ENCODE peak calls at places on chromosomes 7 and 10, in four cellular contexts. One of them, this sample, is unnamed.

GRCh38 chr7:78159537-78159936 is 361.0 kb downstream of the PHTF2 start:
- DNase-seq in HFF-Myc: no peak
- DNase-seq in M059J: no peak
- DNase-seq in EL: no peak
- DNase-seq in this sample: no peak

GRCh38 chr10:6023661-6024333 is 38.4 kb downstream of the IL2RA start:
- DNase-seq in EL: peak; percentile 72
- DNase-seq in M059J: peak; percentile 35
- DNase-seq in HFF-Myc: no peak
- DNase-seq in this sample: no peak

GRCh38 chr7:70694357-70694908 is 437.5 kb upstream of the GALNT17 start:
- DNase-seq in EL: peak; percentile 36
- DNase-seq in HFF-Myc: no peak
- DNase-seq in M059J: peak; percentile 48
- DNase-seq in this sample: no peak

GRCh38 chr10:123380491-123381085 is 226.4 kb downstream of the BUB3 start:
- DNase-seq in HFF-Myc: no peak
- DNase-seq in EL: peak; percentile 4
- DNase-seq in M059J: peak; percentile 23
- DNase-seq in this sample: no peak

GRCh38 chr7:16347461-16348192 is 73.7 kb downstream of the CRPPA start:
- DNase-seq in HFF-Myc: no peak
- DNase-seq in EL: peak; percentile 19
- DNase-seq in M059J: peak; percentile 75
- DNase-seq in this sample: no peak

GRCh38 chr10:31721166-31721565 is 207.5 kb downstream of the ARHGAP12 start:
- DNase-seq in EL: no peak
- DNase-seq in HFF-Myc: no peak
- DNase-seq in M059J: no peak
- DNase-seq in this sample: no peak

GRCh38 chr7:6123843-6124242 is 92.7 kb downstream of the ANKRD61 start:
- DNase-seq in EL: no peak
- DNase-seq in M059J: no peak
- DNase-seq in HFF-Myc: no peak
- DNase-seq in this sample: no peak

GRCh38 chr10:34522542-34522941 is 292.6 kb downstream of the PARD3 start:
- DNase-seq in HFF-Myc: no peak
- DNase-seq in EL: peak; percentile 23
- DNase-seq in M059J: no peak
- DNase-seq in this sample: no peak

GRCh38 chr7:85405016-85405415 is 218.2 kb upstream of the SEMA3D start:
- DNase-seq in EL: peak; percentile 10
- DNase-seq in HFF-Myc: peak; percentile 52
- DNase-seq in M059J: no peak
- DNase-seq in this sample: no peak

GRCh38 chr7:152870106-152870693 is 110.6 kb downstream of the ACTR3B start:
- DNase-seq in EL: no peak
- DNase-seq in HFF-Myc: no peak
- DNase-seq in M059J: no peak
- DNase-seq in this sample: no peak

GRCh38 chr7:2266911-2267310 is 24.9 kb downstream of the NUDT1 start:
- DNase-seq in M059J: peak; percentile 94
- DNase-seq in HFF-Myc: no peak
- DNase-seq in EL: peak; percentile 88
- DNase-seq in this sample: peak; percentile 29

GRCh38 chr7:98119257-98119918 is 12.7 kb downstream of the LMTK2 start:
- DNase-seq in HFF-Myc: no peak
- DNase-seq in M059J: peak; percentile 85
- DNase-seq in EL: peak; percentile 80
- DNase-seq in this sample: no peak

GRCh38 chr10:78408671-78409472 is 375.2 kb downstream of the RPS24 start:
- DNase-seq in M059J: peak; percentile 75
- DNase-seq in HFF-Myc: no peak
- DNase-seq in EL: no peak
- DNase-seq in this sample: no peak

GRCh38 chr7:42198296-42198695 is 38.7 kb downstream of the GLI3 start:
- DNase-seq in HFF-Myc: no peak
- DNase-seq in M059J: peak; percentile 84
- DNase-seq in EL: no peak
- DNase-seq in this sample: no peak

GRCh38 chr10:71761105-71761511 is 12.2 kb downstream of the VSIR start:
- DNase-seq in M059J: peak; percentile 63
- DNase-seq in HFF-Myc: no peak
- DNase-seq in EL: peak; percentile 33
- DNase-seq in this sample: no peak

GRCh38 chr10:96502561-96503267 is 11.0 kb downstream of the TLL2 start:
- DNase-seq in M059J: no peak
- DNase-seq in EL: no peak
- DNase-seq in HFF-Myc: no peak
- DNase-seq in this sample: no peak

GRCh38 chr10:133088524-133089460 is 1.1 kb downstream of the ADGRA1 start:
- DNase-seq in M059J: no peak
- DNase-seq in HFF-Myc: no peak
- DNase-seq in EL: no peak
- DNase-seq in this sample: no peak

GRCh38 chr7:151008511-151009323 is 15.6 kb downstream of the ATG9B start:
- DNase-seq in M059J: no peak
- DNase-seq in HFF-Myc: no peak
- DNase-seq in EL: no peak
- DNase-seq in this sample: no peak

GRCh38 chr10:23293145-23293724 is 51.4 kb downstream of the C10orf67 start:
- DNase-seq in EL: peak; percentile 39
- DNase-seq in HFF-Myc: peak; percentile 11
- DNase-seq in M059J: peak; percentile 27
- DNase-seq in this sample: no peak

GRCh38 chr10:18880530-18880929 is 168.1 kb upstream of the MALRD1 start:
- DNase-seq in HFF-Myc: no peak
- DNase-seq in M059J: no peak
- DNase-seq in EL: no peak
- DNase-seq in this sample: no peak

This sample was measured in smooth muscle cell of the brain vasculature.